ENCODE peak calls at places on chromosomes 3 and 15, in nine cellular contexts. S is upper lobe of right lung; H is LNCaP clone FGC; K is cardiac fibroblast; J is foreskin fibroblast; C is left ventricle myocardium inferior; L is CD8-positive, alpha-beta T cell; N is mucosa of descending colon; D is stomach. F is an unnamed sample.

GRCh38 chr3:138493804-138494606 is 59.6 kb downstream of the ESYT3 start:
- DNase-seq in L (no peak), J (peak), K (peak), N (no peak), H (no peak), S (no peak), D (no peak), C (no peak), F (peak)

GRCh38 chr3:127328391-127328790 is 40.5 kb upstream of the PRR20G start:
- DNase-seq in K (no peak), S (no peak), C (no peak), J (no peak), D (no peak), H (no peak), L (no peak), N (no peak), F (no peak)

GRCh38 chr3:192514754-192515660 is 212.3 kb downstream of the FGF12 start:
- DNase-seq in C (no peak), L (no peak), J (no peak), H (no peak), D (peak), K (no peak), S (peak), N (no peak), F (no peak)

GRCh38 chr3:124846189-124846588 is 41.0 kb downstream of the ITGB5 start:
- DNase-seq in L (no peak), D (no peak), K (peak), N (no peak), H (no peak), C (no peak), J (peak), S (no peak), F (peak)

GRCh38 chr15:70863450-70864218 is 9.7 kb upstream of the LARP6 start:
- DNase-seq in L (no peak), D (no peak), C (no peak), K (peak), N (no peak), S (no peak), J (peak), H (no peak), F (peak)

GRCh38 chr3:124157000-124157712 is 165.2 kb upstream of the ROPN1 start:
- DNase-seq in D (no peak), C (no peak), J (no peak), K (no peak), N (no peak), S (no peak), L (no peak), H (no peak), F (no peak)

GRCh38 chr15:45022871-45023658 is at the start of gene SORD:
- DNase-seq in S (peak), D (peak), J (peak), N (peak), L (peak), C (peak), H (peak), K (peak), F (peak)

GRCh38 chr3:169945313-169945712 is 21.3 kb upstream of the SEC62 start:
- DNase-seq in C (peak), N (peak), H (no peak), S (no peak), J (no peak), K (peak), D (peak), L (peak), F (peak)

GRCh38 chr15:92163641-92164040 is 230.0 kb upstream of the ST8SIA2 start:
- DNase-seq in K (no peak), N (no peak), S (no peak), D (no peak), L (no peak), C (no peak), H (no peak), J (no peak), F (peak)

GRCh38 chr3:125069968-125070745 is 14.4 kb upstream of the HEG1 start:
- DNase-seq in L (no peak), S (no peak), J (no peak), K (no peak), H (no peak), C (no peak), N (no peak), D (no peak), F (no peak)

GRCh38 chr15:82810863-82811421 is 1.5 kb downstream of the WHAMM start:
- DNase-seq in S (no peak), H (no peak), K (peak), D (no peak), N (no peak), L (peak), C (no peak), J (no peak), F (no peak)

GRCh38 chr3:128112406-128112968 is 11.1 kb downstream of the RUVBL1 start:
- DNase-seq in J (peak), K (peak), N (no peak), C (no peak), H (no peak), L (peak), S (no peak), D (no peak), F (peak)

GRCh38 chr3:37626722-37627565 is 234.7 kb upstream of the CTDSPL start:
- DNase-seq in S (no peak), C (no peak), N (no peak), K (no peak), L (no peak), D (no peak), H (no peak), J (no peak), F (no peak)

GRCh38 chr3:148360046-148360445 is 337.7 kb upstream of the AGTR1 start:
- DNase-seq in S (no peak), D (no peak), K (peak), H (no peak), N (no peak), J (peak), C (no peak), L (no peak), F (peak)

GRCh38 chr3:45756055-45756454 is 40.3 kb downstream of the SLC6A20 start:
- DNase-seq in C (no peak), J (no peak), K (no peak), D (no peak), N (no peak), S (no peak), L (no peak), H (no peak), F (no peak)

GRCh38 chr3:68953781-68954444 is 21.6 kb upstream of the TAFA4 start:
- DNase-seq in K (no peak), D (no peak), H (no peak), J (no peak), N (no peak), L (no peak), C (no peak), S (no peak), F (no peak)

GRCh38 chr3:99413504-99413903 is 224.9 kb upstream of the COL8A1 start:
- DNase-seq in K (peak), L (no peak), J (peak), C (no peak), N (no peak), S (no peak), D (no peak), H (no peak), F (peak)

GRCh38 chr15:100131321-100132224 is 210.2 kb downstream of the ADAMTS17 start:
- DNase-seq in N (no peak), C (peak), S (no peak), J (peak), L (no peak), K (peak), D (peak), H (no peak), F (no peak)

GRCh38 chr3:125594581-125595011 is 701 bp downstream of the OSBPL11 start:
- DNase-seq in J (peak), D (no peak), H (no peak), S (no peak), N (peak), L (peak), C (peak), K (no peak), F (no peak)

GRCh38 chr3:136818191-136818850 is 605 bp upstream of the SLC35G2 start:
- DNase-seq in J (peak), L (peak), D (peak), K (peak), N (no peak), S (no peak), H (no peak), C (peak), F (peak)
- TF ChIP-seq CTCF in J (peak), L (no peak), D (no peak), K (peak), N (no peak), S (no peak), H (no peak), C (peak), F (peak)

DNA sequence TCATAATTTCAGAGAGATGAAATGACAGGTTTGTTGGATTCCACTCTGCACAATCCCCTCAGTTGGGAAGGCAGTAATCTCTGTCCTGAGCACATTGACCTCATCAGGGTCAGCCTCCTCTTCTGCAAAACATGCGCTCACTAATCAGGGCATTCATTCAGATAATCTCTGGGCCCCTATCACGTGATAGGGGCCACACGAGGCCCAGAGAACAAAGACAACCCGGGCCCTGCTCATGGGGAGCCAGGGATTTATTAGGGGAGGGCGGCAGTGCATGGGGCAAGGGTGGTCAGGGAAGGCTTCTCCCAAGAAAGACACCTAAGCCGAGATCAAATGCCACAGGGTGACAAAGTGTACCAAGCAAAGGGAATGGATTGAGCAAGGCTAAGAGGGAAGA is 1.1 kb downstream of the TCTA start:
- DNase-seq in K (no peak), C (no peak), N (no peak), H (no peak), D (no peak), J (no peak), L (no peak), S (no peak), F (no peak)
- H3K4me3 ChIP-seq in K (peak), C (peak), N (no peak), H (peak), D (peak), J (peak), L (peak), S (peak), F (peak)

GRCh38 chr3:193727089-193727488 is 134.1 kb downstream of the OPA1 start:
- DNase-seq in K (no peak), N (no peak), J (no peak), S (no peak), L (no peak), C (no peak), H (no peak), D (no peak), F (no peak)
- TF ChIP-seq CTCF in K (no peak), N (no peak), J (no peak), S (no peak), L (no peak), C (no peak), H (no peak), D (no peak), F (no peak)

GRCh38 chr3:19888428-19889152 is 45.4 kb downstream of the EFHB start:
- DNase-seq in C (no peak), H (peak), S (no peak), N (no peak), L (no peak), J (no peak), K (no peak), D (no peak), F (no peak)
- H3K4me3 ChIP-seq in C (peak), H (no peak), S (peak), N (no peak), L (no peak), J (peak), K (peak), D (no peak), F (peak)

DNA sequence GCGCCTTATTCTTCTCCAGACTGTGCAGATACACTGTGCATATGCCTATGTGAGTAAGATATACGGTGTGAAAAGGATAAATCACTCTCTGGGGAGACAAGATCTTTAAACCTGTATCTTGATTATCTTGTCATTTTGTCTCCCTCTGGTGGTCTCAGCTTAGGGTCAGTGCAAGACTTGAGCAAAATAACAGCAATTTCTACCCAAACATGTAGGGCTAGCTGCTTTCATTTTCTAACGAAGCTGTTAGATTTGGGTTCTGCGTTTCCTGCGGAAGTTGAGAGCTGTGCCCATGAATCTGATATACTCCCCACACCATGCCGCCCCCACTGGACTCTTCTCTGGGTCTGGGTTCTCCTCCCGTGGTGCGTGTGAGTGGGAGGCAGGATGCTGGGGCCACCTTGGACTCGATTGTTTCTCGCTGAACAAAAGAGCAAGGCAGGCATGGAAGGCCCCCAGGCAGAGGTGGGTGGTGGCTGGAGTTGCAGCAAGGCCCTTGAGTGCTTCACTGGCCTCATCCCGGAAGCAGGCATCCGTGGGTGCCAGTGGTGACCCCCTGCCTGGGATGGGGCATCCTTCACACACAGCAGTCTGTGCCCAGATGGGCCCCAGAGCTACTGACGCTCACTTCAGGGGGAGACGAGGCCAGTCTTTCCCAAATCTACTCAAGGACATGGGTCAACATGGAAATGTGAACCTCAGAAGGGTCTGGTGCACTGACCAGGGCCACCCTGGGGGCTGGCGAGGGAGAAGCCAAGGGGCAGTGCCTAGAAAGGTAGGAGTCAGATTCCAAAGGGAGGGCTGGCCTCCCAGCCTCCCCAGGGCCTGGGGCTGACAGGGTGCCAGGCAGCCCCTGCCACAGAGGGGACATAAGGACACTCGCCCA is 179.6 kb downstream of the NSMCE3 start:
- DNase-seq in D (no peak), S (no peak), N (no peak), H (no peak), J (peak), C (no peak), L (no peak), K (peak), F (peak)
- TF ChIP-seq CTCF in D (no peak), S (peak), N (no peak), H (no peak), J (peak), C (no peak), L (no peak), K (peak), F (no peak)

GRCh38 chr3:151351648-151352047 is 22.3 kb upstream of the P2RY13 start:
- DNase-seq in L (no peak), S (no peak), J (no peak), N (no peak), C (no peak), H (no peak), D (no peak), K (no peak), F (no peak)

GRCh38 chr3:151346292-151346691 is 16.9 kb upstream of the P2RY13 start:
- DNase-seq in J (no peak), K (no peak), D (no peak), H (no peak), L (no peak), S (no peak), N (no peak), C (no peak), F (no peak)

GRCh38 chr3:151347432-151347831 is 18.1 kb upstream of the P2RY13 start:
- DNase-seq in K (no peak), J (no peak), S (no peak), N (no peak), C (peak), D (no peak), L (no peak), H (no peak), F (no peak)

GRCh38 chr3:151351216-151351615 is 21.9 kb upstream of the P2RY13 start:
- DNase-seq in N (no peak), S (no peak), L (no peak), J (no peak), K (no peak), D (no peak), H (no peak), C (no peak), F (no peak)

GRCh38 chr3:151345854-151346253 is 16.5 kb upstream of the P2RY13 start:
- DNase-seq in J (peak), L (no peak), H (no peak), D (no peak), N (no peak), K (peak), S (no peak), C (no peak), F (peak)
- H3K4me3 ChIP-seq in J (no peak), L (no peak), H (no peak), D (no peak), N (no peak), K (no peak), S (peak), C (peak), F (peak)

F was measured in fibroblast of mammary gland.